ENCODE peak calls at places on chromosome 10, in six cellular contexts. S is H9, P is mesenchymal stem cell, F is IMR-90, L is H1, N is neuronal stem cell. I is an unnamed sample.

GRCh38 chr10:97371696-97372095 is 29.4 kb downstream of the RRP12 start:
- DNase-seq in L (no peak), N (no peak), F (no peak), S (no peak), P (no peak), I (no peak)

GRCh38 chr10:115417585-115418265 is 324.6 kb downstream of the ATRNL1 start:
- DNase-seq in F (peak; percentile 37), P (peak; percentile 70), S (peak; percentile 77), L (peak; percentile 58), N (peak; percentile 9), I (no peak)

GRCh38 chr10:50993817-50994251 is 80.5 kb upstream of the PRKG1 start:
- DNase-seq in S (no peak), F (peak; percentile 89), P (peak; percentile 93), L (no peak), N (no peak), I (no peak)

GRCh38 chr10:11088709-11089108 is 71.0 kb downstream of the CELF2 start:
- DNase-seq in F (no peak), S (no peak), P (no peak), N (no peak), L (no peak), I (no peak)

GRCh38 chr10:17025444-17026295 is 103.9 kb downstream of the CUBN start:
- DNase-seq in P (peak; percentile 99), F (peak; percentile 99), N (no peak), L (no peak), S (no peak), I (peak; percentile 59)

GRCh38 chr10:3500408-3500856 is 284.6 kb downstream of the KLF6 start:
- DNase-seq in L (peak; percentile 67), F (peak; percentile 90), P (peak; percentile 81), S (peak; percentile 81), N (peak; percentile 89), I (peak; percentile 100)

GRCh38 chr10:116440330-116441030 is 12.8 kb downstream of the PNLIPRP3 start:
- DNase-seq in S (no peak), N (no peak), F (no peak), P (no peak), L (no peak), I (no peak)

GRCh38 chr10:13219685-13220670 is 14.2 kb downstream of the UCMA start:
- DNase-seq in L (peak; percentile 63), F (peak; percentile 7), S (peak; percentile 64), N (no peak), P (peak; percentile 4), I (peak; percentile 87)

GRCh38 chr10:11757452-11757819 is 15.3 kb downstream of the ECHDC3 start:
- DNase-seq in N (no peak), S (no peak), F (peak; percentile 91), P (peak; percentile 88), L (no peak), I (no peak)

GRCh38 chr10:22599048-22599561 is 115.3 kb downstream of the PIP4K2A start:
- DNase-seq in L (no peak), S (no peak), F (peak; percentile 88), P (peak; percentile 74), N (no peak), I (peak; percentile 79)

GRCh38 chr10:91598211-91598981 is 34.5 kb downstream of the PPP1R3C start:
- DNase-seq in P (peak; percentile 80), S (no peak), L (no peak), N (no peak), F (peak; percentile 80), I (peak; percentile 14)

GRCh38 chr10:51085204-51085603 is 10.9 kb downstream of the PRKG1 start:
- DNase-seq in F (no peak), P (no peak), N (no peak), L (no peak), S (no peak), I (no peak)

GRCh38 chr10:119199231-119199992 is 8.0 kb upstream of the GRK5 start:
- DNase-seq in S (peak; percentile 78), N (no peak), L (peak; percentile 59), P (peak; percentile 88), F (peak; percentile 89), I (peak; percentile 82)

GRCh38 chr10:102451105-102451969 is at the start of gene C10orf95:
- DNase-seq in F (no peak), P (peak; percentile 30), N (no peak), L (no peak), S (no peak), I (peak; percentile 65)

GRCh38 chr10:13670311-13670710 is 83.5 kb downstream of the PRPF18 start:
- DNase-seq in L (no peak), P (no peak), F (no peak), N (no peak), S (no peak), I (no peak)

GRCh38 chr10:113078282-113078907 is 128.3 kb downstream of the TCF7L2 start:
- DNase-seq in N (no peak), F (no peak), P (no peak), L (no peak), S (no peak), I (peak; percentile 75)

GRCh38 chr10:69574571-69574978 is 1.4 kb upstream of the NEUROG3 start:
- DNase-seq in F (no peak), N (no peak), L (peak; percentile 77), P (no peak), S (peak; percentile 84), I (no peak)

GRCh38 chr10:50928190-50928552 is 42.7 kb upstream of the A1CF start:
- DNase-seq in S (no peak), P (no peak), L (no peak), N (no peak), F (no peak), I (no peak)

GRCh38 chr10:72229261-72230251 is 13.5 kb upstream of the ASCC1 start:
- DNase-seq in N (no peak), P (no peak), L (no peak), S (no peak), F (peak; percentile 18), I (no peak)

GRCh38 chr10:72239409-72239808 is 23.3 kb upstream of the ASCC1 start:
- DNase-seq in L (no peak), F (no peak), S (no peak), N (no peak), P (peak; percentile 48), I (no peak)

GRCh38 chr10:72238392-72239175 is 22.5 kb upstream of the ASCC1 start:
- DNase-seq in P (no peak), N (no peak), F (no peak), L (no peak), S (no peak), I (no peak)

GRCh38 chr10:72235544-72236279 is 19.6 kb upstream of the ASCC1 start:
- DNase-seq in P (no peak), F (no peak), N (no peak), S (no peak), L (no peak), I (no peak)

DNA sequence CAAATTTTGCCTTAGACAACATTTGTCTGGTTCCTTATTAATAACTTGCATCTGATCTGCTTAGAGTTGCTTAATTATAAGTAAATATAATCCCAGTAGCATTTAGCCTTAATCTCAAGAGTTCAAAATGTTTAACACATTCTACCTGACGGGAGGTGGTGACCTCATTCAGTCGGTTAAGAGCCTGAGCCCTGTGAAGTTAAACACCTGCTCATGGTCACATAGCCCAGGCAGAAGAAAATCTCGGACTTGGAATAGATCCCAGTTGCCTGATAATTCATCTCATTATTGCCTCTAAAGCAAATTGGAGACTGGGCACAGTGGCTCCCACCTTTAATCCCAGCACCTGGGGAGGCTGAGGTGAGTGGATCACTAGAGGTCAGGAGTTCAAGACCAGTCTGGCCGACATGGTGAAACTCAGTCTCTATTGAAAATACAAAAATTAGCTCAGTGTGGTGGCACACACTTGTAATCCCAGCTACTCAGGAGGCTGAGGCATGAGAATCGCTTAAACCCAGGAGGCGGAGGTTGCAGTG is 18.6 kb upstream of the ASCC1 start:
- DNase-seq in N (no peak), L (no peak), F (no peak), S (no peak), P (no peak), I (no peak)
- H3K14ac ChIP-seq in N (no peak overlapping the region), L (no peak overlapping the region), F (no peak overlapping the region), S (no peak overlapping the region), P (no peak overlapping the region), I (no peak overlapping the region)

GRCh38 chr10:77967611-77968022 is 41.1 kb upstream of the DLG5 start:
- DNase-seq in F (no peak), L (no peak), S (no peak), P (no peak), N (peak; percentile 27), I (no peak)

GRCh38 chr10:77972148-77972547 is 45.6 kb upstream of the DLG5 start:
- DNase-seq in L (no peak), P (no peak), F (no peak), S (no peak), N (no peak), I (no peak)

GRCh38 chr10:77970869-77971803 is 44.6 kb upstream of the DLG5 start:
- DNase-seq in F (peak; percentile 98), S (no peak), L (no peak), P (peak; percentile 98), N (peak; percentile 14), I (peak; percentile 27)

GRCh38 chr10:77971804-77972144 is 45.2 kb upstream of the DLG5 start:
- DNase-seq in S (no peak), N (no peak), P (no peak), L (no peak), F (no peak), I (no peak)

GRCh38 chr10:77969029-77969635 is 42.6 kb upstream of the DLG5 start:
- DNase-seq in F (no peak), S (no peak), P (no peak), N (no peak), L (no peak), I (no peak)
- H3K18ac ChIP-seq in F (no peak overlapping the region), S (no peak overlapping the region), P (peak overlapping the region; percentile 56), N (no peak overlapping the region), L (no peak overlapping the region), I (no peak overlapping the region)

DNA sequence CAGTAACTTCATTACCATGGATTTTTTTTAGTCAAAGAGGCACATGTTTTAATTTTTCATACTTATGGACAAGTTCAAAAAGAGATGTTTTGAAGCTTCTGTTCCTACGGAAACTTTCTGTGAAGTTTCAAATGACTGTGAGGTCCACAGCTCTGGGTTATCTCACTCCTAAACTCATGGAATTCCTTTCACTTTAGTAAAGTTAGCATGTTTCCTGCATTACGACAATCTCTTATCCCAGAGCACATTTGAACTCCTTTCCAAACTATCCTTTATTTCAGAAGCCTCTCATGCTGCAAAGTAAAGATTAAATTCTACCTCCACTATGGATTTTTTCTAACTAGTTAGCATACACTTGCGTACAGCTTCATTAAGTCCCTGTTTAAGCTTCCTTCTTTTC is 15.3 kb upstream of the ADD3 start:
- DNase-seq in F (peak; percentile 86), L (no peak), P (peak; percentile 79), S (no peak), N (no peak), I (peak; percentile 34)
- H3K27ac ChIP-seq in F (peak overlapping the region; percentile 57), L (no peak overlapping the region), P (peak overlapping the region; percentile 38), S (no peak overlapping the region), N (no peak overlapping the region), I (peak overlapping the region; percentile 78)

GRCh38 chr10:29810816-29811215 is 176.0 kb upstream of the SVIL start:
- DNase-seq in L (no peak), P (no peak), S (no peak), F (no peak), N (no peak), I (no peak)

GRCh38 chr10:29806350-29806788 is 171.6 kb upstream of the SVIL start:
- DNase-seq in N (no peak), L (no peak), P (peak; percentile 42), F (peak; percentile 74), S (no peak), I (no peak)

GRCh38 chr10:29805134-29805691 is 170.4 kb upstream of the SVIL start:
- DNase-seq in N (no peak), S (no peak), F (no peak), L (no peak), P (no peak), I (peak; percentile 40)

GRCh38 chr10:29804025-29804852 is 169.5 kb upstream of the SVIL start:
- DNase-seq in N (no peak), S (no peak), P (peak; percentile 93), L (no peak), F (peak; percentile 95), I (peak; percentile 63)

GRCh38 chr10:29807407-29807806 is 172.6 kb upstream of the SVIL start:
- DNase-seq in P (peak; percentile 50), N (no peak), S (no peak), L (no peak), F (peak; percentile 82), I (peak; percentile 66)
- H3K14ac ChIP-seq in P (no peak overlapping the region), N (no peak overlapping the region), S (no peak overlapping the region), L (no peak overlapping the region), F (peak overlapping the region; percentile 66), I (no peak overlapping the region)

I was measured in trophoblast cell.